ENCODE peak calls at places on chromosome X, in five cellular contexts. U is lung; S is GM23338; P is effector memory CD4-positive, alpha-beta T cell; A is right lobe of liver. D is an unnamed sample.

GRCh38 chrX:74923942-74924448 is 1.3 kb downstream of the NEXMIF start:
- DNase-seq in S (peak; percentile 37), A (peak; percentile 45), U (no peak), P (no peak), D (no peak)

GRCh38 chrX:40173662-40174593 is 76.2 kb upstream of the BCOR start:
- DNase-seq in U (peak; percentile 68), A (peak; percentile 69), P (no peak), S (peak; percentile 55), D (no peak)

GRCh38 chrX:153377727-153378126 is 23.4 kb downstream of the PNMA6E start:
- DNase-seq in S (no peak), P (no peak), U (no peak), A (no peak), D (no peak)

GRCh38 chrX:1265061-1265460 is 3.6 kb upstream of the CSF2RA start:
- DNase-seq in P (no peak), U (no peak), S (no peak), A (no peak), D (no peak)

GRCh38 chrX:109841869-109842579 is 109.0 kb upstream of the ACSL4 start:
- DNase-seq in A (no peak), S (no peak), P (no peak), U (no peak), D (peak; percentile 12)

GRCh38 chrX:135309430-135309923 is at the start of gene ETDC:
- DNase-seq in U (no peak), S (no peak), P (no peak), A (no peak), D (no peak)

GRCh38 chrX:24515447-24515846 is 50.4 kb downstream of the PDK3 start:
- DNase-seq in A (no peak), P (no peak), U (no peak), S (peak; percentile 34), D (no peak)

GRCh38 chrX:140766024-140766611 is 56.6 kb downstream of the LINC00632 start:
- DNase-seq in A (no peak), U (peak; percentile 41), S (peak; percentile 60), P (no peak), D (peak; percentile 74)

GRCh38 chrX:129678176-129678880 is 23.6 kb upstream of the APLN start:
- DNase-seq in S (peak; percentile 32), P (peak; percentile 16), U (peak; percentile 35), A (peak; percentile 56), D (peak; percentile 78)

GRCh38 chrX:136214551-136214950 is 36.6 kb downstream of the MAP7D3 start:
- DNase-seq in U (no peak), S (no peak), A (no peak), P (no peak), D (no peak)

GRCh38 chrX:152817082-152817744 is 13.3 kb downstream of the CETN2 start:
- DNase-seq in U (no peak), S (peak; percentile 53), P (no peak), A (no peak), D (no peak)

GRCh38 chrX:70656304-70656703 is 211.7 kb downstream of the DLG3 start:
- DNase-seq in U (no peak), A (no peak), S (no peak), P (no peak), D (no peak)

GRCh38 chrX:106728337-106728736 is 1.8 kb downstream of the RNF128 start:
- DNase-seq in U (no peak), A (no peak), S (no peak), P (no peak), D (no peak)

GRCh38 chrX:12999422-12999821 is 24.5 kb downstream of the TMSB4X start:
- DNase-seq in S (peak; percentile 28), P (no peak), U (no peak), A (no peak), D (no peak)

GRCh38 chrX:11756354-11757318 is 1.4 kb upstream of the MSL3 start:
- DNase-seq in A (no peak), P (no peak), U (no peak), S (peak; percentile 4), D (no peak)

GRCh38 chrX:2831471-2832228 is 2.9 kb downstream of the GYG2 start:
- DNase-seq in A (no peak), P (no peak), S (no peak), U (no peak), D (no peak)

GRCh38 chrX:121504148-121504547 is 456.7 kb downstream of the GLUD2 start:
- DNase-seq in P (no peak), A (no peak), S (peak; percentile 0), U (no peak), D (no peak)

GRCh38 chrX:151875270-151876026 is 37.2 kb upstream of the MAGEA4 start:
- DNase-seq in S (no peak), P (no peak), U (no peak), A (no peak), D (no peak)

DNA sequence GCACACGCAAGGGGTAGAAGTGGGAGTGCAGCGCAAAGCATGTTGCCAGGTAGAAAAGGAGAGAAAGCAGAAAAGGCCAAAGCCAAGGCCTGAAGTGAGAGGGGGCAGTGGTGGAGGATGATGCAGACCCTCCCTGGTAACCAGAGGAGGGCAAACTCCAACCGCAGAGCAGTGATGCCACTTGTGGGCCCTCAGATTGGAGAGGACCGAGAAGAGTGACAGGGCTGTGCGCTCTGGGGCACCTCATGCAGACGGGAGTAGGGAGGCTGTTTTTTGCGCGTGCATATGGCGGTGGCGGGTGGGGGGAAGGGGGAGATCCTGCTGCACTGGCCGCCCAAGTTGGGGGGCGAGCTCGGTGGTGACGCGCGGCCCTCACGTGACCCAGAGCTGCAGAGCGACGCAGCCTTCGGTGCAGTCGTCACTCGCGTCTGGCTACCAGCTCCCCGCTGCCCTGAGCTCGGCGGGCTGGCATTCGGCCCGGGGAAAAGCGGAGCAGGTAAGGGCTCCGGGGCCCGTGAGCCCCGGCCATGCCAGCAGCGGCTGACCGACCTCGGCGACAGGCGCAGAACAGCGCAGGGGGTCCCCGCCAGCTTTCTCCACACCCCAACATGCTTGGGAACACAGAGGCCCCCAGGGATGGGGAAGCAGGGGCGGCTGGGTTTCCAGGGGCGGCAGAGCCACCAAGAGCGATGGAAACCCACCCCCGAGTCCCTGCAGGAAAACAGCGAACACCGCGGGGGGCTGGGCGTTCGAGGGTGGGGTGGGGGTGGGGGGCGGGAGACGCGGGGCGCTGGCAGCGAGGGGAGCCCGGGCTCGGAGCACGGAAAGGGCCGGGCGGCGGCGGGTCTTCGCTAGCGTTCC is at the start of gene BEX3:
- DNase-seq in A (peak; percentile 69), S (peak; percentile 81), U (peak; percentile 46), P (no peak), D (peak; percentile 74)
- H3K4me3 ChIP-seq in A (peak within 1 kb of the TSS; percentile 47), S (peak within 1 kb of the TSS; percentile 58), U (peak within 1 kb of the TSS; percentile 77), P (peak within 1 kb of the TSS; percentile 46), D (peak within 1 kb of the TSS; percentile 65)

DNA sequence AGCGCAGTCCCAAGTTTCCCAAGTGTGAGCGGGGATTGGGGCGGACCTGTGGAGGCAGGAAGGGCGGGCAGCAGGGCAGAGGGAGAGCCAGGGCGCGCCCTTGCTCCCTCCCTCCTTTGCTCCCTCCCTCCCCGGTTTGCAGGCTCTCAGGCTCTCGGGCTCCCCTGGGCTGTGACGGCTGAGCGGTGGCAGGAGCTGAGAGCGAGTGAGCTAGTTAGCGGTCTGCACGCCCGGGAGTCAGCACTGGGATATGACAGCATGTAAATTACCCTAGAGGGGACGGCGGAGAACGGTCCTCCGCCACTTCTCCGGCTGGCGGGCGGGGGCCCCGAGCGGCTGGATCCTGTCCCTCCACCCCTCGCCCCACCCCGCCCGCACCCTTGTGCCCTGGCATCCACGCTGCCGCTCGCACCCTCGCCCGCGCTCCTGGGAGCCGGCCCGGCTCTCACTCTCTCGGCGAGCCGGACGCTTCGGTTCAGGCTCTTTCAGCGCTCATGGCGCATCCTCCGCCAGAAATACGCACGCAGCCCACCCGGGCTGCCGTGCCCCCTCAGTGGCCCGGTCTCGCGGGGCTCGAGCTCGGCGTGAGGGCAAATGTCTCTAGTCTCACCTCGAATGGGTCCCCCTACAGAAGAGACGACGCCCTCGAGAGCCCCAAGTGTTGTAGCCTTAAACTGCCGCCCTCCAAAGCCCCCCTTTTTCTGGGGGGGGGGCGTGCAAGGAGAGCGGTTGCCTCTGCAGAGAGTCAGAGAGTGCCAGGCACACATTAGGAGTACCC is at the start of gene TSC22D3:
- DNase-seq in S (peak; percentile 75), U (peak; percentile 83), A (peak; percentile 88), P (peak; percentile 39), D (peak; percentile 90)
- H3K27ac ChIP-seq in S (no peak within 1 kb of the TSS), U (peak within 1 kb of the TSS; percentile 89), A (peak within 1 kb of the TSS; percentile 47), P (peak within 1 kb of the TSS; percentile 49), D (peak within 1 kb of the TSS; percentile 82)

DNA sequence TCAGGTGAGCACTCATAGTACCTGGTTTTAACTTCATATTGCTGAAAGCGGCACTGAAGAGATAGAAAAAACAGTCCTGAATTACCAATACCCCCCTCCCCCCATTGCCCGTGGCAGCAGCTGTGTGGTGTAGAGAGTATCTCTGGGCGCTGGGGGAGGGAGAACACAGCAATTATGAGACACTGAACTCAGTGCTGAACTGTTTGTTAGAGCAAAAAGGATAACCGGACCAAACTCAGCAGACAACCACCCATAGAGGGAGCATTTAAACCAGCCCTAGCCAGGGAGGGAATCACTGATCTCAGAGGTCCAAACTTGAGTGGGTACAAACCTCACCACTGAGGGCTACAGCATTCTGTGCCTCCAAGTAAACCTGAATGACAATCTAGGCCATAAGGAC is 457.4 kb upstream of the TEX13C start:
- DNase-seq in S (no peak), A (no peak), P (no peak), U (no peak), D (no peak)
- H3K4me3 ChIP-seq in S (no peak overlapping the region), A (no peak overlapping the region), P (no peak overlapping the region), U (no peak overlapping the region), D (no peak overlapping the region)

GRCh38 chrX:68571292-68572256 is 72.7 kb downstream of the YIPF6 start:
- DNase-seq in P (no peak), A (no peak), U (no peak), S (no peak), D (no peak)
- H3K27ac ChIP-seq in P (no peak overlapping the region), A (no peak overlapping the region), U (no peak overlapping the region), S (no peak overlapping the region), D (no peak overlapping the region)

DNA sequence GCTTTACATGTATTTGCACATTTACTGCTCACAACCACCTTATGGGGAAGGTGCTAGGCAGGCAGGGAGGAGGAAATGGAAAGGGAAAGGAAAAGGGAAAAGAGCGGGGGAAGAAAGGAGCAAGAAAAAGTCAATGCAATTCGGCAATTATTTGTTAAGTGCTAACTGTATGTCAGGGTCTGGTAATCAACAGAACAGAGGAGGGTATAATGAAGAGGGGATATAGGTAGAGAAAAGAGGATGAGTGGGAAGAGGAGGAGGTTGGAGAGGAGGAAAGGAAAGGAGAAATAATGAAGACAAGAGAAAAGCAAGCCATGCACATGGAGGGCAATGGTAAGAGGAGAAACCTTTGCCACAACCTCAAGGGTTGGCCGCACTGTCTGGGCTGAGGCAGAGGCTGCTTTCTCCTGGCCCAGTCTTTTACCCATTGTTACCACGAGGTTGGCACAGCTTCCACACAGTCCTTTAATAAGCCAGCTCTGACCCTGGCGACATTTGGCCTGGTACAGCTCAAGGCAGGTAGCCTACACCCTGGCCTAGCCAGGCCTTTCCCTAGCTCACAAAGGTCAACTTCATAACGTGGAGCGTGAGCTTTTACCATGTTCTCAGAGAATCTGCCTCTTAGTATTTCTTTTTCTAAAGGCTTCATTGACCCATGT is 836 bp downstream of the BTK start:
- DNase-seq in S (no peak), P (no peak), A (no peak), U (no peak), D (no peak)
- H3K4me3 ChIP-seq in S (no peak overlapping the region), P (no peak overlapping the region), A (no peak overlapping the region), U (no peak overlapping the region), D (no peak overlapping the region)

D was measured in ascending aorta.